ENCODE peak calls at places on chromosomes 4 and X, in eight cellular contexts. M is sigmoid colon, F is upper lobe of left lung, I is suprapubic skin, R is SK-N-SH, Q is HL-60, U is prostate gland, S is breast epithelium. E is an unnamed sample.

GRCh38 chrX:72020204-72020603 is 109.6 kb downstream of the NHSL2 start:
- DNase-seq in M (peak; percentile 77), F (no peak), I (no peak), R (no peak), Q (no peak), U (no peak), S (no peak), E (no peak)

GRCh38 chr4:16667464-16667863 is 231.0 kb downstream of the LDB2 start:
- DNase-seq in M (no peak), F (no peak), I (no peak), R (no peak), Q (no peak), U (no peak), S (no peak), E (no peak)

GRCh38 chr4:123889376-123889945 is 492.9 kb downstream of the SPRY1 start:
- DNase-seq in M (no peak), F (no peak), I (no peak), R (peak; percentile 21), Q (no peak), U (no peak), S (no peak), E (no peak)

GRCh38 chr4:159010563-159011260 is 92.2 kb upstream of the RAPGEF2 start:
- DNase-seq in M (peak; percentile 92), F (peak; percentile 84), I (peak; percentile 76), R (no peak), Q (no peak), U (peak; percentile 85), S (peak; percentile 81), E (peak; percentile 67)

GRCh38 chr4:39699676-39700409 is 1.9 kb downstream of the UBE2K start:
- DNase-seq in M (no peak), F (no peak), I (no peak), R (no peak), Q (no peak), U (no peak), S (no peak), E (no peak)

GRCh38 chr4:138259296-138259695 is 17.1 kb upstream of the SLC7A11 start:
- DNase-seq in M (no peak), F (no peak), I (no peak), R (no peak), Q (no peak), U (no peak), S (no peak), E (no peak)

GRCh38 chrX:69066021-69066757 is 99.1 kb downstream of the PJA1 start:
- DNase-seq in M (no peak), F (peak; percentile 16), I (peak; percentile 35), R (no peak), Q (no peak), U (no peak), S (no peak), E (peak; percentile 4)

GRCh38 chr4:78627046-78627965 is 75.7 kb downstream of the ANXA3 start:
- DNase-seq in M (no peak), F (no peak), I (no peak), R (no peak), Q (no peak), U (no peak), S (no peak), E (no peak)

GRCh38 chrX:39984191-39984956 is 113.4 kb downstream of the BCOR start:
- DNase-seq in M (no peak), F (no peak), I (no peak), R (no peak), Q (no peak), U (no peak), S (no peak), E (no peak)

DNA sequence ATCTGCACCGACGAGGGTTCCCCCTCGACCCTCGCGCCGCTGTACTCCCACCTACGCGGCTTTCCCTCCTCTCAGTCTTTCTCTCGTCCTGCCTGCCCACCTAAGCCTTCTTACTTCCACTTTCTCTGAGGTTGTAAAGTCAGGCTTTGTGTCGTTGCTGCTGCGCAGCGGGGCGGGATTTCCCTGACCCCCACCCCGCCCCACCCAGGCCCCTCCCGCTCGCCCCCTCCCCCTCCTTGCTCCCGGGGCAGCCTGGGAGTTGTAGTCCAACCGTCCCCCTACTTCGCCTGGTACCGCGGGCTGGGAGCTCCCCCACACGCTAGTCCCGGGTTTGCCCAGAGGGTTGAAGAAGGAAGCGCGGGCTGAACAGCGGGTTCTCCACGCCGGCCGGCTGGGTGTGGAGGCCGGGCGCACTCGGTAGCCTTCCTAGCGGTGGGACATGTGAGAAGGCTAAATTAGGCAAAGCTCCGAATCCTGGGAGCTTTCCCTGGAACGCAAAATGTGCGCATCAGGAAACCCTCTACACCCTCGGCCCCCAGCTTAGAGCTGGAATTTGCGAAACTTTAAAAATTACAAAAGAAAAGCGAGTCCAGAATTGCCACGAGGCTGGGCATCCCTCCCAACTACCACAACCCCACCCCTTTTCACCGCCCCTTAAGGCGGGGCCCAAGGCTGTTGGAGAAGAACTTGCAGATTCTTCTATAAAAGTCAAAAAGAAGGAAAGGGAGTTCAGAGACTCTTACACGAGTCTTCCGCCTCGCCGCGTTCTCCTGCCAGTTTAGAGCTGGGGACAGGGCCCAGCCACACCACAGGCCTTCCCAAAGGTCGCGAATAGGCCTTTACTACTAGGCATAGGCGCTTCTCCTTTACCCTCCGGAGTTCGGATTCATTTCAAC is at the start of gene ATP11C:
- DNase-seq in M (peak; percentile 94), F (peak; percentile 80), I (peak; percentile 89), R (peak; percentile 89), Q (peak; percentile 66), U (peak; percentile 74), S (peak; percentile 76), E (peak; percentile 88)
- TF ChIP-seq CTCF in M (no peak), F (no peak), I (no peak), R (peak; percentile 21), Q (no peak), U (no peak), S (no peak), E (no peak)

DNA sequence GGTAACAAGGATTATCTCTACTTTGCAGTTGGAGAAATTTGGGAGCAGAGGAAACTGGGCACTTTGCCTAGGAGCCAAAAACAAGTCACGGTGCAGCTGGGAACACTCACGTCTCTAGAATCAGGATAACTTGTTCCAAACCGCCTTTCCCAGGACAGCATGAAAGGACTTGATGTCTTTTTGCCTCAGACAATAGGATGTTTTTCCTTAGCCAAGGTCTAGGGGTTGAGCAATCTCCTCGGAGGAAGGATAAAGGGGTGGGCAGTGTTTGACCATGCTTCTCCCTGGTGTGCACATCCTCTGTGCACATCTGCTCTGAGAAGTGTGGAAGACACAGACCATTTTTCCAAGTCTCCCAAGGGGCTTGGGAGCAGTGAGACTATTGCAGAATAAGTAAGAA is 1.7 kb upstream of the SPARCL1 start:
- DNase-seq in M (peak; percentile 95), F (peak; percentile 34), I (peak; percentile 72), R (no peak), Q (no peak), U (peak; percentile 79), S (peak; percentile 77), E (peak; percentile 52)
- TF ChIP-seq POLR2AphosphoS5 in M (peak; percentile 97), F (peak; percentile 90), I (peak; percentile 95), R (no peak), Q (no peak), U (peak; percentile 96), S (peak; percentile 98), E (peak; percentile 95)

GRCh38 chr4:94827481-94828110 is 69.8 kb downstream of the BMPR1B start:
- DNase-seq in M (no peak), F (no peak), I (no peak), R (no peak), Q (no peak), U (no peak), S (no peak), E (no peak)

GRCh38 chr4:94828882-94829281 is 71.1 kb downstream of the BMPR1B start:
- DNase-seq in M (no peak), F (no peak), I (no peak), R (no peak), Q (no peak), U (no peak), S (no peak), E (no peak)

GRCh38 chr4:94833394-94833793 is 75.6 kb downstream of the BMPR1B start:
- DNase-seq in M (no peak), F (no peak), I (no peak), R (no peak), Q (no peak), U (no peak), S (no peak), E (no peak)

GRCh38 chr4:94834496-94834895 is 76.7 kb downstream of the BMPR1B start:
- DNase-seq in M (no peak), F (no peak), I (no peak), R (no peak), Q (no peak), U (no peak), S (no peak), E (no peak)

DNA sequence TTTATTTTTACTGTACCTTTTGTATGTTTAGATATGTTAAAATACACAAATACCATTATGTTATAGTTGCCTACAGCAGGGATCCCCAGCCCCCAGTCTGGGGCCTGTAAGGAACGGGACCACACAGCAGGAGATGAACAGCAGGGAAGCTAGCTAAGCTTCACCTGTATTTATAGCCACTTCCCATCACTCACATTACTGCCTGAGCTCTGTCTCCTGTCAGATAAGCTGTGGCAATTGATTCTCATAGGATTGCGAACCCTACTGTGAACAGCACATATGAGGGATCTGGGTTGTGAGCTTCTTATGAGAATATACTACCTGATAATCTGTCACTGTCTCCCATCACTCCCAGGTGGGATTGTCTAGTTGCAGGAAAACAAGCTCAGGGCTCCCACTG is 73.9 kb downstream of the BMPR1B start:
- DNase-seq in M (no peak), F (no peak), I (no peak), R (no peak), Q (no peak), U (no peak), S (no peak), E (no peak)
- TF ChIP-seq CTCF in M (no peak), F (no peak), I (no peak), R (no peak), Q (no peak), U (no peak), S (no peak), E (no peak)

DNA sequence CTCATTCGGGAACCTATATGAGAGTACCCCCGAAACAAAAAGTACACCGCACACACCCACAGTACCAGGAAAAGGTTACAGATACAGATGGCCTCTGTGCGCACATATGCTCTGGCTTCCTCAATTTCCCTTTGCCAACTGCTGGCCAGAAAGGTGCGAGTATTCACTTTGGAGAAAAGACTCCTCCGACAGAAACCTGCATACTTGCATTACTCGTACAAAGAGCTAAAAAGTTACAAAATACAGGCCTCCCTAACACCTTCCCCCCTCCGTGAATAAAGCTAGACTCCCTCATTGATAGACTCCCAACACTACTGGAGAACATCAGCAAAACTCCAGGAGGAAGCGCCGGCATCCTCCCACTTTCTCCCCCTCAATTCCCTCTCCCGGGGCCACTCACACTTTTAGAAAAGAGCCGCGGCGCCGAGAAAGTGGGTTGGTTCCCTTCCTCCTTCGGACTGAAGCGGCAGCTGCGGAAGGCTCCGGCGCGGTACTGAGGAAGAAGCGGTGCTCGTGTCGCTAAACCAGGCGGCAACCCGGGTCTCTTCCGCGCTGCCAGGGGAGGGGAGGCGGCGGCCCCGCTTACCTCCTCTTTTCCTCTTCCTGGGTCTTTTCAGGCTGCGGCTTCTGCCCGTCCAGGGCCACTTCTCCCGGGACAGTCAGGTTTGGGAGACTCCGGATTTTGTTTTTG is 1.2 kb downstream of the FBXW7 start:
- DNase-seq in M (no peak), F (peak; percentile 55), I (peak; percentile 74), R (peak; percentile 52), Q (peak; percentile 43), U (no peak), S (no peak), E (peak; percentile 61)
- TF ChIP-seq POLR2AphosphoS5 in M (no peak), F (no peak), I (no peak), R (no peak), Q (no peak), U (no peak), S (no peak), E (peak; percentile 15)

GRCh38 chrX:11137543-11138139 is 26.5 kb downstream of the HCCS start:
- DNase-seq in M (no peak), F (no peak), I (no peak), R (peak; percentile 39), Q (peak; percentile 20), U (peak; percentile 11), S (no peak), E (no peak)
- TF ChIP-seq CTCF in M (peak; percentile 20), F (peak; percentile 47), I (peak; percentile 45), R (peak; percentile 84), Q (peak; percentile 6), U (peak; percentile 69), S (peak; percentile 38), E (peak; percentile 65)

E was measured in transverse colon.